ENCODE peak calls at places on chromosomes 13 and 19, in five cellular contexts. F is GM18507; B is AG20443; P is T-helper 17 cell; C is CD8-positive, alpha-beta memory T cell. W is an unnamed sample.

GRCh38 chr13:99774644-99775043 is 196.9 kb downstream of the ZIC5 start:
- DNase-seq in F (no peak), B (no peak), P (no peak), C (no peak), W (no peak)

GRCh38 chr13:112114391-112114790 is 47.4 kb downstream of the SOX1 start:
- DNase-seq in F (no peak), B (no peak), P (no peak), C (no peak), W (no peak)

GRCh38 chr19:36151144-36152051 is 849 bp downstream of the COX7A1 start:
- DNase-seq in F (no peak), B (peak), P (no peak), C (no peak), W (no peak)

GRCh38 chr19:18831524-18832330 is at the start of gene UPF1:
- DNase-seq in F (peak), B (peak), P (peak), C (peak), W (peak)

GRCh38 chr13:59641758-59642157 is 522.0 kb downstream of the DIAPH3 start:
- DNase-seq in F (no peak), B (peak), P (no peak), C (no peak), W (no peak)

GRCh38 chr13:88656751-88657150 is 985.6 kb downstream of the SLITRK5 start:
- DNase-seq in F (no peak), B (no peak), P (no peak), C (no peak), W (peak)

GRCh38 chr19:43524922-43525835 is 1.8 kb downstream of the ETHE1 start:
- DNase-seq in F (no peak), B (peak), P (no peak), C (peak), W (peak)

GRCh38 chr19:34269968-34270621 is 15.7 kb downstream of the GARRE1 start:
- DNase-seq in F (peak), B (peak), P (peak), C (peak), W (peak)

GRCh38 chr13:44865722-44866484 is 123.4 kb downstream of the NUFIP1 start:
- DNase-seq in F (no peak), B (no peak), P (no peak), C (no peak), W (no peak)

GRCh38 chr19:6238643-6239281 is 41.0 kb downstream of the MLLT1 start:
- DNase-seq in F (no peak), B (peak), P (no peak), C (no peak), W (no peak)

GRCh38 chr13:75587679-75588078 is 38.1 kb downstream of the UCHL3 start:
- DNase-seq in F (no peak), B (no peak), P (no peak), C (no peak), W (no peak)

GRCh38 chr19:35509018-35509652 is 4.3 kb downstream of the DMKN start:
- DNase-seq in F (peak), B (no peak), P (no peak), C (peak), W (no peak)

GRCh38 chr13:51675877-51676276 is 91.6 kb downstream of the WDFY2 start:
- DNase-seq in F (no peak), B (no peak), P (no peak), C (no peak), W (no peak)

GRCh38 chr13:110127986-110128511 is 178.9 kb downstream of the COL4A1 start:
- DNase-seq in F (no peak), B (peak), P (no peak), C (no peak), W (peak)

GRCh38 chr19:41299755-41300089 is 10.2 kb upstream of the CCDC97 start:
- DNase-seq in F (no peak), B (peak), P (no peak), C (peak), W (peak)